ENCODE peak calls at places on chromosome 4, in eight cellular contexts. X is fibroblast of the conjunctiva; A is activated T-helper 1 cell treated with Interleukin-2 at 50 U/mL for 16 hours; Z is GM04504; B is NCI-H2081; V is BJ; N is GOT3; Q is stimulated activated CD8-positive, alpha-beta memory T cell treated with anti-CD3 and anti-CD28 coated beads, Interleukin-7, amount 100 ng/mL, for 1 hour. U is an unnamed sample.

GRCh38 chr4:102439835-102440234 is 61.3 kb upstream of the NFKB1 start:
- DNase-seq in X (peak), A (no peak), Z (peak), B (no peak), V (peak), N (no peak), Q (no peak), U (peak)

GRCh38 chr4:15963001-15963451 is at the start of gene FGFBP2:
- DNase-seq in X (peak), A (peak), Z (peak), B (peak), V (no peak), N (no peak), Q (peak), U (peak)

GRCh38 chr4:102564399-102564921 is 63.3 kb downstream of the NFKB1 start:
- DNase-seq in X (no peak), A (no peak), Z (peak), B (no peak), V (no peak), N (no peak), Q (no peak), U (no peak)

GRCh38 chr4:151246742-151247141 is 30.2 kb upstream of the PRSS48 start:
- DNase-seq in X (no peak), A (no peak), Z (no peak), B (no peak), V (no peak), N (no peak), Q (no peak), U (no peak)

GRCh38 chr4:113278324-113278934 is 229.0 kb downstream of the ANK2 start:
- DNase-seq in X (peak), A (peak), Z (no peak), B (peak), V (no peak), N (no peak), Q (no peak), U (peak)

GRCh38 chr4:73919691-73920090 is 50.5 kb downstream of the CXCL1 start:
- DNase-seq in X (no peak), A (no peak), Z (no peak), B (no peak), V (no peak), N (no peak), Q (no peak), U (no peak)

GRCh38 chr4:48047421-48047844 is 30.9 kb downstream of the NIPAL1 start:
- DNase-seq in X (no peak), A (peak), Z (no peak), B (no peak), V (no peak), N (no peak), Q (peak), U (no peak)

GRCh38 chr4:7191546-7192251 is 639 bp upstream of the SORCS2 start:
- DNase-seq in X (no peak), A (no peak), Z (no peak), B (no peak), V (no peak), N (no peak), Q (no peak), U (no peak)

GRCh38 chr4:56870927-56871326 is 36.8 kb upstream of the REST start:
- DNase-seq in X (peak), A (no peak), Z (peak), B (peak), V (peak), N (no peak), Q (no peak), U (peak)

GRCh38 chr4:85165808-85166207 is 199.3 kb upstream of the WDFY3 start:
- DNase-seq in X (no peak), A (no peak), Z (no peak), B (no peak), V (no peak), N (no peak), Q (no peak), U (no peak)

GRCh38 chr4:37893164-37893563 is 2.3 kb downstream of the TBC1D1 start:
- DNase-seq in X (no peak), A (no peak), Z (no peak), B (no peak), V (no peak), N (no peak), Q (no peak), U (no peak)